ENCODE peak calls at places on chromosomes 3 and 15, in eight cellular contexts. R is Caki2; A is GF-D8; H is activated CD8-positive, alpha-beta memory T cell treated with anti-CD3 and anti-CD28 coated beads for 4 hours; M is NCI-H146; I is GOT3; D is mammary epithelial cell; J is CD4-positive, alpha-beta T cell. T is an unnamed sample.

GRCh38 chr3:124775776-124776336 is 45.6 kb downstream of the UMPS start:
- DNase-seq in D (no peak), J (no peak), H (no peak), A (no peak), M (no peak), I (no peak), R (no peak), T (no peak)

GRCh38 chr3:139312959-139313358 is 30.9 kb upstream of the MRPS22 start:
- DNase-seq in M (no peak), I (no peak), A (no peak), R (peak; percentile 23), D (peak; percentile 67), J (no peak), H (no peak), T (no peak)

GRCh38 chr3:38314767-38315487 is 31.7 kb upstream of the XYLB start:
- DNase-seq in D (no peak), I (no peak), J (no peak), A (no peak), H (no peak), M (no peak), R (no peak), T (no peak)

GRCh38 chr3:73225161-73225861 is 163.9 kb downstream of the EBLN2 start:
- DNase-seq in J (no peak), D (no peak), R (no peak), A (no peak), H (no peak), M (no peak), I (no peak), T (no peak)

GRCh38 chr3:31533169-31533870 is 595 bp downstream of the STT3B start:
- DNase-seq in D (peak; percentile 43), M (peak; percentile 58), A (no peak), R (no peak), H (peak; percentile 26), I (peak; percentile 43), J (peak; percentile 47), T (no peak)

GRCh38 chr3:128556384-128556783 is 63.4 kb upstream of the GATA2 start:
- DNase-seq in J (no peak), D (no peak), M (no peak), A (no peak), H (no peak), I (no peak), R (no peak), T (no peak)

GRCh38 chr15:31236184-31237041 is 90.2 kb upstream of the KLF13 start:
- DNase-seq in R (peak; percentile 52), I (peak; percentile 54), D (peak; percentile 63), A (no peak), H (no peak), M (peak; percentile 84), J (no peak), T (no peak)

GRCh38 chr3:43894176-43895049 is 203.7 kb downstream of the ABHD5 start:
- DNase-seq in R (no peak), J (no peak), I (no peak), A (no peak), M (peak; percentile 63), D (peak; percentile 27), H (no peak), T (peak; percentile 59)

GRCh38 chr3:72580910-72581309 is 267.3 kb downstream of the SHQ1 start:
- DNase-seq in H (no peak), A (no peak), J (no peak), R (no peak), I (no peak), M (no peak), D (no peak), T (no peak)

GRCh38 chr3:70040386-70040785 is 40.9 kb downstream of the SAMMSON start:
- DNase-seq in I (no peak), A (no peak), D (no peak), H (no peak), J (no peak), M (no peak), R (no peak), T (no peak)

GRCh38 chr3:123015596-123015995 is 12.0 kb downstream of the SEMA5B start:
- DNase-seq in H (no peak), R (no peak), I (no peak), A (no peak), J (no peak), M (peak; percentile 14), D (no peak), T (no peak)

GRCh38 chr3:190209533-190209932 is 88.8 kb upstream of the P3H2 start:
- DNase-seq in M (no peak), H (no peak), J (no peak), I (no peak), A (no peak), D (no peak), R (no peak), T (no peak)

GRCh38 chr3:133797396-133798105 is 8.1 kb upstream of the SRPRB start:
- DNase-seq in J (no peak), D (peak; percentile 20), A (no peak), I (no peak), H (no peak), M (no peak), R (no peak), T (no peak)

GRCh38 chr3:12660196-12660595 is 3.7 kb downstream of the RAF1 start:
- DNase-seq in I (no peak), H (no peak), M (no peak), J (no peak), A (no peak), R (no peak), D (no peak), T (no peak)

GRCh38 chr3:167851171-167851570 is 115.7 kb downstream of the SERPINI1 start:
- DNase-seq in D (no peak), M (no peak), A (no peak), H (no peak), I (no peak), J (no peak), R (no peak), T (no peak)

GRCh38 chr3:110799236-110799635 is 272.4 kb upstream of the NECTIN3 start:
- DNase-seq in R (no peak), H (no peak), I (no peak), D (peak; percentile 56), J (no peak), M (no peak), A (no peak), T (no peak)

GRCh38 chr3:52525666-52526065 is 8.0 kb downstream of the NT5DC2 start:
- DNase-seq in J (no peak), H (no peak), M (no peak), A (no peak), R (no peak), I (no peak), D (no peak), T (no peak)

T was measured in iPS DF 19.7.